ENCODE peak calls at places on chromosomes 12 and 14, in five cellular contexts. G is HCT116, T is K562, F is HepG2, O is GM12878. V is an unnamed sample.

GRCh38 chr14:100524933-100525243 is 62.3 kb downstream of the BEGAIN start:
- DNase-seq in F (no peak), O (no peak), G (no peak), T (peak), V (no peak)

GRCh38 chr12:98002887-98003493 is 512.4 kb upstream of the TMPO start:
- DNase-seq in O (no peak), F (peak), G (peak), T (peak), V (peak)

GRCh38 chr12:130401703-130402102 is 64.0 kb downstream of the PIWIL1 start:
- DNase-seq in F (peak), T (no peak), O (no peak), G (no peak), V (peak)

GRCh38 chr12:50537538-50537919 is 32.7 kb downstream of the DIP2B start:
- DNase-seq in O (no peak), G (peak), T (no peak), F (no peak), V (no peak)

GRCh38 chr14:50677527-50678063 is 9.5 kb upstream of the SAV1 start:
- DNase-seq in G (peak), O (peak), T (no peak), F (peak), V (no peak)

GRCh38 chr14:102227184-102227964 is 77.6 kb downstream of the MOK start:
- DNase-seq in G (no peak), O (no peak), T (no peak), F (no peak), V (no peak)

GRCh38 chr12:104873374-104873773 is 84.7 kb downstream of the SLC41A2 start:
- DNase-seq in T (no peak), F (no peak), O (no peak), G (no peak), V (no peak)

GRCh38 chr14:92964124-92965109 is 41.5 kb downstream of the CHGA start:
- DNase-seq in O (no peak), G (no peak), T (no peak), F (no peak), V (no peak)

GRCh38 chr12:19177754-19178153 is 48.2 kb downstream of the PLEKHA5 start:
- DNase-seq in G (no peak), F (no peak), T (no peak), O (no peak), V (no peak)

GRCh38 chr14:86035882-86036281 is 505.9 kb downstream of the FLRT2 start:
- DNase-seq in T (no peak), G (no peak), O (no peak), F (peak), V (no peak)

GRCh38 chr14:32202468-32202865 is 602 bp downstream of the RNU6-8 start:
- DNase-seq in T (no peak), F (peak), G (no peak), O (no peak), V (no peak)

GRCh38 chr12:64666054-64666914 is 56.0 kb downstream of the RASSF3 start:
- DNase-seq in T (no peak), G (no peak), F (peak), O (no peak), V (no peak)

GRCh38 chr12:62730649-62731377 is 204.1 kb downstream of the PPM1H start:
- DNase-seq in O (no peak), G (no peak), T (no peak), F (no peak), V (no peak)

GRCh38 chr12:15477761-15478160 is 155.5 kb downstream of the PTPRO start:
- DNase-seq in F (no peak), G (no peak), O (no peak), T (no peak), V (no peak)

GRCh38 chr12:22414742-22415141 is 80.2 kb upstream of the ST8SIA1 start:
- DNase-seq in G (no peak), O (no peak), T (no peak), F (no peak), V (no peak)

GRCh38 chr12:13744566-13744965 is 236.8 kb downstream of the GRIN2B start:
- DNase-seq in F (no peak), T (no peak), O (no peak), G (no peak), V (no peak)

GRCh38 chr14:96816281-96816680 is 19.1 kb downstream of the VRK1 start:
- DNase-seq in T (no peak), F (no peak), O (no peak), G (no peak), V (no peak)

GRCh38 chr12:47867496-47867941 is 37.3 kb downstream of the VDR start:
- DNase-seq in G (no peak), O (no peak), T (peak), F (no peak), V (no peak)

GRCh38 chr14:56121786-56122185 is 3.6 kb downstream of the PELI2 start:
- DNase-seq in T (no peak), F (no peak), O (no peak), G (no peak), V (no peak)

GRCh38 chr14:61472025-61472672 is 150.8 kb downstream of the PRKCH start:
- DNase-seq in T (no peak), G (no peak), O (no peak), F (peak), V (no peak)

GRCh38 chr14:97077253-97077653 is 280.1 kb downstream of the VRK1 start:
- DNase-seq in G (peak), O (peak), F (no peak), T (peak), V (no peak)

GRCh38 chr14:21056520-21057163 is 980 bp upstream of the RNASE8 start:
- DNase-seq in G (no peak), F (no peak), T (no peak), O (no peak), V (no peak)

GRCh38 chr12:109727039-109727723 is 13.6 kb downstream of the FAM222A start:
- DNase-seq in O (no peak), T (no peak), G (no peak), F (peak), V (no peak)

GRCh38 chr14:81534510-81535074 is 939 bp upstream of the SEL1L start:
- DNase-seq in T (no peak), F (peak), G (no peak), O (no peak), V (no peak)

GRCh38 chr12:9687228-9687627 is 17.7 kb downstream of the CLEC2D start:
- DNase-seq in O (no peak), G (peak), T (peak), F (no peak), V (peak)

DNA sequence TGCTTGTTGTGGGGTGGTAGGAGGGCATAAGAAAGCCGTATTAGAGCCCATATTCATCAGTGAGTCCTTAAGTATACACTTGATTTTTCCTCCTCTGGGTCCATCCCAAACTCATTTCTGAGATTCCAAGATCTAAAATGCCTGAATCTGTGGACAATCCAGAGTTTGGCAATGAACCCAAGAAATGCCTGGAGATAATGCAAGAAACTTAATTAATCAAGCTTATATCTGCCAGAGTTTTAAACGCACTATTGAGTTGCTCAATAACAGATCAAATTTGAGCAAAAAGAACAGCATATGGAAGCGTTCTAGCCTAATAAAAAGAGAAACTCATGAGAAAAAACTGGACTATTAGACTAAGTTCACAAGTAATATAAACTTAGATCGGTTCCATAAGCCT is 143.3 kb upstream of the NAV3 start:
- DNase-seq in T (no peak), F (no peak), O (no peak), G (no peak), V (no peak)
- TF ChIP-seq YY1 in T (no peak), F (no peak), O (no peak), G (no peak), V (no peak)

GRCh38 chr12:12477532-12477890 is 85.2 kb downstream of the DUSP16 start:
- DNase-seq in F (no peak), O (no peak), T (no peak), G (no peak), V (no peak)

GRCh38 chr12:12474931-12475485 is 87.7 kb downstream of the DUSP16 start:
- DNase-seq in O (peak), T (peak), F (no peak), G (no peak), V (no peak)

GRCh38 chr12:12480074-12480473 is 82.6 kb downstream of the DUSP16 start:
- DNase-seq in O (no peak), G (no peak), T (no peak), F (no peak), V (no peak)

GRCh38 chr12:12474471-12474928 is 88.2 kb downstream of the DUSP16 start:
- DNase-seq in G (no peak), T (peak), O (no peak), F (no peak), V (no peak)

DNA sequence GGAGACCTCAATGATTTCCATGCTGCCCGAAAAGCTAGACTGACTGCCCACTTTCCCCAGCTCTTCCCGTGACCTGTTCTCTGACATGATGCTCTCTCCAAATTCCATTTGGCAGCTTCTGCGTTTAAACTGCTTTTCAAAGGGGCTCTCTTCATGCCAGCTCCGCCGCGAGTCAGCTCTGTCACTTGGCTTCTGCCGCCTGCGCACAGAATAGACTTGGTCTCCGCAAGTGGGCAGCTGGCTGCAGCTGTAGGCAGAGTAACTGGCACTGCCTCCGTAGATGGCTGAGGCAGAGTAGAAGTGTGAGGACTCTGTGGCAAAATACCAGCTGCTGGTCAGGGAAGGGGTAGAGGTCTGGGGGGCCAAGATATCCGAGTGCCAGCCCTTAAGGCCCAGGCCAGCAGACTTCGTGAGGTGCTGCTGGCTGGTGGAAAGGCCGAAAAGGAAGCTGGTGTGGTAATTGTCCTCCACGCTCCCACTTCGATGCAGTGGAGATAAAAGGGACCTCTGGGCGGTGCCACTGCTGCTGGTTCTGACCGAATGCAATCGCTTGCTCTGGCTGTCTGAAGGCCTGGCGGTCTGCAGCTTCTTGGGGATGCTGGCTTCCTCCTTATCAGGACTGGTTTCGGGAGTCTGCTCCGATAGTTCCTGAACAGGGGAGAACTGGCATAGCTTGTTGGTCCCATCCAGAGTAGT is 85.7 kb downstream of the DUSP16 start:
- DNase-seq in O (no peak), G (no peak), T (no peak), F (no peak), V (no peak)
- TF ChIP-seq ZNF274 in O (no peak), G (no peak), T (no peak), F (no peak), V (no peak)

GRCh38 chr12:74538491-74539258 is 1.0 kb downstream of the ATXN7L3B start:
- DNase-seq in G (no peak), O (no peak), F (no peak), T (peak), V (no peak)
- TF ChIP-seq YY1 in G (no peak), O (no peak), F (no peak), T (no peak), V (no peak)

GRCh38 chr12:67193705-67194104 is 75.5 kb upstream of the CAND1 start:
- DNase-seq in O (no peak), F (peak), G (no peak), T (peak), V (peak)
- TF ChIP-seq ZNF274 in O (no peak), F (no peak), G (no peak), T (no peak), V (no peak)

GRCh38 chr12:92330654-92331053 is 185.0 kb upstream of the BTG1 start:
- DNase-seq in G (no peak), T (no peak), O (no peak), F (no peak), V (no peak)
- TF ChIP-seq YY1 in G (no peak), T (no peak), O (no peak), F (no peak), V (no peak)

GRCh38 chr12:78191611-78192010 is 360.9 kb downstream of the NAV3 start:
- DNase-seq in O (no peak), F (no peak), G (no peak), T (no peak), V (no peak)

GRCh38 chr12:78192979-78193378 is 362.3 kb downstream of the NAV3 start:
- DNase-seq in F (no peak), O (no peak), G (no peak), T (no peak), V (no peak)

GRCh38 chr12:78198896-78199295 is 368.2 kb downstream of the NAV3 start:
- DNase-seq in O (no peak), G (no peak), T (no peak), F (no peak), V (no peak)

GRCh38 chr12:78189656-78190055 is 359.0 kb downstream of the NAV3 start:
- DNase-seq in O (no peak), F (no peak), G (no peak), T (no peak), V (no peak)

DNA sequence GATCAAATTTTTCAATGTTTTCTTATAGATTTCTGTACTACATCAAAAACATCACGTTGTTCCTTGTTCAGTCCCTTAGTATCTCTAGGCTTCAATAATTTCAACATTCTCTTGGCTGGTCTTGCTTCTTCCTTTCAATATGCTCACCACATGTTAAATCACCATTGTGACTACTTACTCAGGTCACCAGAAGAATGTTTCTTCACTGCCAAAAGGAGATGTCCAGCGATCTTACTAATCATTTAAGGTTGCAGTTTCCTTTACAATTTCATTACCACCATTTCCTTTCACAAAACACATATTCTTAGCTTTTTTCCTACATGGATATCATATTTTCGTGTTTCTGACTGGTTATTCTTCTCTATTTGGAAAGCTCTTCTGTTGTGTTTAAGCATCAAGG is 363.8 kb downstream of the NAV3 start:
- DNase-seq in O (no peak), G (no peak), T (no peak), F (no peak), V (no peak)
- TF ChIP-seq ZNF274 in O (no peak), G (no peak), T (no peak), F (no peak), V (no peak)

DNA sequence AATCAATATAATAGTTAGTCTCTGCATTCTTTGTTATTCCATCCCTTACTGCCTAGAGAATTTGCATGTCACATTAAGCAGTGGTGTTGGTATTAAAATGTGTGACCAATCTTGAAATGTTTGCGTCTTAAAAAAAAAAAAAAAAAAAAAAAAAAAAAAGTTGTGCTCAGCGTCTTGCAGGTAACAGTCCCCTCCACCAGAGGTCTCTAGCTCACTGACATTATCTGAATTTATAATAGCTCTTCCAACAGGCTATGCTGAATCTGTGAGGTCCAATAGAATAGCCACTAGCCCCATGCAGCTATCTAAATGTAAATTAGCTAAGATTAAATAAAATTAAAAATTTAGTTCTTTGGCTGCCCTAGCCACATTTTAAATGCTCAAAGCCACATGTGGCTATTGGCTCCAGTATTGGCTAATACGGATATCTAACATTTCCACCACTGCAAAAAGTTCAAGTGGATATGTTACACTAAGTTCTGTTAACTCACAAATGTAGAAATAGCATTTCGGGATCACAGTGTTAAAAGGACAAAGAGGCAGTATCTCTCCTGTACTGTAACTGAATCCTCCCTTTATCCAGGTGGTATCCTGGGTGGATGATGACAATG is 28.7 kb downstream of the NKX2-8 start:
- DNase-seq in O (no peak), F (peak), G (peak), T (peak), V (peak)
- TF ChIP-seq YY1 in O (peak), F (no peak), G (no peak), T (no peak), V (no peak)

DNA sequence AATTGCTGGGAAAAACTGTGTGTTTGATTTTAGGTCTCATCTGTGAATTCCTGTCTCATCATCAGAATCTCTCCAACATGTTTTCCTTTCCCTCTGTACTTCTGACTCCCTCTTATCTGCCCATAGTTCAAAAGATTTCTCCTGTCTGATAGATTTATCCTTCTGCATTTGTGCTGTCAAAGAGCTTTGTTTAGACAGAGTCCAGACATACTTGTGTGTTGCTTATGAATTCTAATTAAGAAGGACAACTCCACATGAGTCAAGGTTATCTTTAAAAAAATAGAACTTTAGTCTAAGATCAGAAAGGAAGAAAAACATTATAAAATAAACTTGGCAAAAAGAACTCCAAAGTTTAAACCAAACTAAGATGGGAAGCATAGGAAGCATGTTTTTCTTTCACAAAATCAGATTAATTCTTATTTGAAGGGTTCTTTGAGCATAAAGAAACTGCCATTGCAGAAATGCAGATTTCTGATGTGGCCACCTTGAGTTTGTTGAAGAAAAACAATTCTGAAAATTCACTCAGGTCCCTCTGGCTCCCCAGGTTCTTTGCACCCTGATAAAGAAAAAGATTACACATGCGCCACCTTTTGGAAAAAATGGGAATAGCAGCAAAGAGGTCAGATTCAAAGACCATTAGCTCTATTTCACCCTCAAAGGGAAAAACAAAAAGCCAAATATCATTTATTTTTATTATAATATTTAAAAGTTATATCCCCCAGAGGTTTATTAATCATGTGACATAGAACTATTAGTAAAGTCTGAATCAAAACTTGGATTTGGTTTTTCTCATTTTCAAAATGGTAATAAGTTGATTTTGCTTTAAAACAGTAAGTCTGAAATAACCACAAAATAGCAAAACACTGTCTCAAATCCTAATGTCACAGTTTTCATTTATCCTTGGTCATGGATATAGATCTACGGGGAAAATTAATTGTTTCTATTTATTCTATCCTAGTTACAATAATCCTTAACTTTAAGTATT is 143.7 kb upstream of the DCN start:
- DNase-seq in F (peak), O (no peak), T (peak), G (peak), V (peak)
- TF ChIP-seq ZNF274 in F (no peak), O (no peak), T (no peak), G (no peak), V (no peak)